ENCODE peak calls at places on chromosomes 7 and 10, in nine cellular contexts. F is DMS153; B is activated CD4-positive, alpha-beta T cell treated with anti-CD3 and anti-CD28 coated beads, Interleukin-2, amount 10 ng/mL, durations not matched to agents 7 days and 5 days; G is OCI-M1; S is B cell; E is anterior cingulate cortex; M is Right ventricle myocardium inferior; V is left colon; D is iPS-NIHi11. Q is an unnamed sample.

GRCh38 chr10:74813860-74814259 is 12.5 kb upstream of the KAT6B start:
- DNase-seq in S (no peak), B (no peak), D (peak; percentile 38), G (no peak), E (no peak), M (no peak), F (no peak), V (no peak), Q (no peak)

GRCh38 chr10:96502561-96503267 is 11.0 kb downstream of the TLL2 start:
- DNase-seq in E (no peak), M (no peak), V (no peak), S (no peak), G (no peak), D (no peak), F (no peak), B (no peak), Q (no peak)

GRCh38 chr7:4244635-4245034 is 437.5 kb upstream of the FOXK1 start:
- DNase-seq in E (no peak), S (no peak), V (no peak), D (no peak), M (peak; percentile 37), G (no peak), B (no peak), F (no peak), Q (no peak)

GRCh38 chr10:78860260-78860914 is 208.4 kb upstream of the ZMIZ1 start:
- DNase-seq in M (no peak), V (no peak), E (no peak), D (no peak), F (no peak), S (no peak), G (no peak), B (no peak), Q (peak; percentile 8)

GRCh38 chr7:108423089-108423989 is 32.9 kb downstream of the NRCAM start:
- DNase-seq in G (no peak), F (no peak), D (no peak), V (no peak), S (no peak), E (no peak), M (no peak), B (no peak), Q (no peak)

GRCh38 chr7:106281127-106281526 is 3.7 kb downstream of the NAMPT start:
- DNase-seq in E (no peak), D (no peak), F (no peak), M (no peak), G (peak; percentile 22), B (no peak), S (no peak), V (no peak), Q (no peak)

GRCh38 chr10:6402349-6402709 is 177.7 kb downstream of the PRKCQ start:
- DNase-seq in F (no peak), B (no peak), G (no peak), D (no peak), S (no peak), M (no peak), V (no peak), E (peak; percentile 23), Q (no peak)

GRCh38 chr7:27200761-27201230 is 905 bp upstream of the HOXA13 start:
- DNase-seq in F (no peak), B (no peak), D (no peak), G (no peak), M (no peak), S (no peak), E (no peak), V (peak; percentile 42), Q (no peak)

GRCh38 chr10:71214641-71215160 is 2.3 kb downstream of the UNC5B start:
- DNase-seq in F (no peak), G (no peak), S (no peak), D (no peak), E (no peak), V (no peak), B (no peak), M (no peak), Q (no peak)

Q was measured in activated CD4-positive, alpha-beta memory T cell treated with anti-CD3 and anti-CD28 coated beads, Interleukin-2, amount 10 ng/mL, durations not matched to agents 7 days and 5 days.